ENCODE peak calls at places on chromosomes 12 and 14, in nine cellular contexts. One of them, this sample, is unnamed. For H3K9me3 and H3K4me1, the result is how much of the 10 kb centered on the place peaks cover.

GRCh38 chr12:2833810-2834209 is 1.0 kb downstream of the NRIP2 start:
- DNase-seq in aorta: no peak
- DNase-seq in left ventricle myocardium inferior: no peak
- DNase-seq in neural progenitor cell: no peak
- DNase-seq in PC-3: no peak
- DNase-seq in ovary: no peak
- DNase-seq in heart left ventricle: peak
- DNase-seq in GM23248: no peak
- DNase-seq in left lung: no peak
- DNase-seq in this sample: peak

GRCh38 chr12:54299515-54300266 is 1.1 kb downstream of the NFE2 start:
- DNase-seq in aorta: no peak
- DNase-seq in left ventricle myocardium inferior: no peak
- DNase-seq in neural progenitor cell: no peak
- DNase-seq in PC-3: peak
- DNase-seq in ovary: no peak
- DNase-seq in heart left ventricle: no peak
- DNase-seq in GM23248: peak
- DNase-seq in left lung: no peak
- DNase-seq in this sample: no peak

GRCh38 chr12:108526482-108527234 is 11.6 kb downstream of the FICD start:
- DNase-seq in aorta: no peak
- DNase-seq in left ventricle myocardium inferior: no peak
- DNase-seq in neural progenitor cell: peak
- DNase-seq in PC-3: no peak
- DNase-seq in ovary: no peak
- DNase-seq in heart left ventricle: no peak
- DNase-seq in GM23248: peak
- DNase-seq in left lung: no peak
- DNase-seq in this sample: no peak

GRCh38 chr12:58030566-58031279 is 89.4 kb downstream of the ATP23 start:
- DNase-seq in aorta: no peak
- DNase-seq in left ventricle myocardium inferior: no peak
- DNase-seq in neural progenitor cell: no peak
- DNase-seq in PC-3: peak
- DNase-seq in ovary: no peak
- DNase-seq in heart left ventricle: no peak
- DNase-seq in GM23248: peak
- DNase-seq in left lung: no peak
- DNase-seq in this sample: no peak

GRCh38 chr12:2288001-2288400 is 235.2 kb downstream of the CACNA1C start:
- DNase-seq in aorta: no peak
- DNase-seq in left ventricle myocardium inferior: no peak
- DNase-seq in neural progenitor cell: no peak
- DNase-seq in PC-3: no peak
- DNase-seq in ovary: no peak
- DNase-seq in heart left ventricle: no peak
- DNase-seq in GM23248: peak
- DNase-seq in left lung: no peak
- DNase-seq in this sample: no peak

GRCh38 chr14:57833304-57833703 is 32.6 kb downstream of the SLC35F4 start:
- DNase-seq in aorta: no peak
- DNase-seq in left ventricle myocardium inferior: no peak
- DNase-seq in neural progenitor cell: no peak
- DNase-seq in PC-3: peak
- DNase-seq in ovary: peak
- DNase-seq in heart left ventricle: no peak
- DNase-seq in GM23248: peak
- DNase-seq in left lung: no peak
- DNase-seq in this sample: peak

GRCh38 chr12:82948462-82948861 is 261.8 kb downstream of the TMTC2 start:
- DNase-seq in aorta: no peak
- DNase-seq in left ventricle myocardium inferior: no peak
- DNase-seq in neural progenitor cell: no peak
- DNase-seq in PC-3: no peak
- DNase-seq in ovary: no peak
- DNase-seq in heart left ventricle: no peak
- DNase-seq in GM23248: no peak
- DNase-seq in left lung: no peak
- DNase-seq in this sample: no peak

GRCh38 chr14:95445161-95445560 is 71.3 kb downstream of the SYNE3 start:
- DNase-seq in aorta: no peak
- DNase-seq in left ventricle myocardium inferior: no peak
- DNase-seq in neural progenitor cell: no peak
- DNase-seq in PC-3: peak
- DNase-seq in ovary: no peak
- DNase-seq in heart left ventricle: no peak
- DNase-seq in GM23248: no peak
- DNase-seq in left lung: no peak
- DNase-seq in this sample: no peak

GRCh38 chr14:65243766-65244442 is 141.6 kb upstream of the MAX start:
- DNase-seq in aorta: no peak
- DNase-seq in left ventricle myocardium inferior: no peak
- DNase-seq in neural progenitor cell: no peak
- DNase-seq in PC-3: peak
- DNase-seq in ovary: no peak
- DNase-seq in heart left ventricle: no peak
- DNase-seq in GM23248: peak
- DNase-seq in left lung: no peak
- DNase-seq in this sample: no peak

GRCh38 chr12:50101663-50102062 is 2.1 kb upstream of the GPD1 start:
- DNase-seq in aorta: no peak
- DNase-seq in left ventricle myocardium inferior: no peak
- DNase-seq in neural progenitor cell: peak
- DNase-seq in PC-3: peak
- DNase-seq in ovary: no peak
- DNase-seq in heart left ventricle: no peak
- DNase-seq in GM23248: peak
- DNase-seq in left lung: no peak
- DNase-seq in this sample: no peak

GRCh38 chr12:89529738-89530137 is 3.9 kb upstream of the POC1B start:
- DNase-seq in aorta: no peak
- DNase-seq in left ventricle myocardium inferior: no peak
- DNase-seq in neural progenitor cell: peak
- DNase-seq in PC-3: peak
- DNase-seq in ovary: no peak
- DNase-seq in heart left ventricle: no peak
- DNase-seq in GM23248: peak
- DNase-seq in left lung: no peak
- DNase-seq in this sample: no peak

GRCh38 chr14:99793213-99794155 is at the start of gene EML1:
- DNase-seq in aorta: peak
- DNase-seq in left ventricle myocardium inferior: peak
- DNase-seq in neural progenitor cell: peak
- DNase-seq in PC-3: peak
- DNase-seq in ovary: peak
- DNase-seq in heart left ventricle: peak
- DNase-seq in GM23248: peak
- DNase-seq in left lung: peak
- DNase-seq in this sample: peak

GRCh38 chr14:104527857-104528459 is 51.6 kb upstream of the C14orf180 start:
- DNase-seq in aorta: no peak
- DNase-seq in left ventricle myocardium inferior: no peak
- DNase-seq in neural progenitor cell: no peak
- DNase-seq in PC-3: no peak
- DNase-seq in ovary: no peak
- DNase-seq in heart left ventricle: no peak
- DNase-seq in GM23248: no peak
- DNase-seq in left lung: no peak
- DNase-seq in this sample: no peak

GRCh38 chr14:104530651-104531050 is 48.9 kb upstream of the C14orf180 start:
- DNase-seq in aorta: no peak
- DNase-seq in left ventricle myocardium inferior: no peak
- DNase-seq in neural progenitor cell: no peak
- DNase-seq in PC-3: no peak
- DNase-seq in ovary: no peak
- DNase-seq in heart left ventricle: no peak
- DNase-seq in GM23248: no peak
- DNase-seq in left lung: no peak
- DNase-seq in this sample: no peak

GRCh38 chr14:104531421-104532190 is 48.0 kb upstream of the C14orf180 start:
- DNase-seq in aorta: no peak
- DNase-seq in left ventricle myocardium inferior: no peak
- DNase-seq in neural progenitor cell: no peak
- DNase-seq in PC-3: no peak
- DNase-seq in ovary: no peak
- DNase-seq in heart left ventricle: no peak
- DNase-seq in GM23248: no peak
- DNase-seq in left lung: no peak
- DNase-seq in this sample: no peak

GRCh38 chr14:104526723-104527645 is 52.6 kb upstream of the C14orf180 start:
- DNase-seq in aorta: no peak
- DNase-seq in left ventricle myocardium inferior: no peak
- DNase-seq in neural progenitor cell: no peak
- DNase-seq in PC-3: no peak
- DNase-seq in ovary: no peak
- DNase-seq in heart left ventricle: no peak
- DNase-seq in GM23248: no peak
- DNase-seq in left lung: no peak
- DNase-seq in this sample: no peak

DNA sequence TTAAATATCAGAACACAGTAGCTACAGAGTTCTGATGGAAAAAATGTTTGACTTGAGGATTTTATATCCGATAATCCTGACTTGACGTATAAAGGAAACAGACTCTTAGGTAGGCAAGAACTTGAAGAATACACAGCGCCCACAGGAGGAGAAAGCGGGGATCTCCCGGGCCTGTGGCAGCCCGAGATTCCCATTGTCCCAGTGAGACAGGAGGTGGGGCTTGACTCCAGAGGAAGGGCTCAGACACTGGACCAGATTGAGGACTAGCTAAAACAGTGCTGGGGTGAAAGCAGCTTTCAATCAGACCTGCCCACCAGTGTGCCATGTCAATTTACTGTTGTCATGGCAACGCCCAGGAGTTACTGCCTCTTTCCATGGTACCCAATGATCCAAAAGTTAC is 51.1 kb upstream of the C14orf180 start:
- DNase-seq in aorta: no peak
- DNase-seq in left ventricle myocardium inferior: no peak
- DNase-seq in neural progenitor cell: no peak
- DNase-seq in PC-3: no peak
- DNase-seq in ovary: no peak
- DNase-seq in heart left ventricle: no peak
- DNase-seq in GM23248: no peak
- DNase-seq in left lung: no peak
- DNase-seq in this sample: no peak
- H3K9me3 ChIP-seq in aorta: under half
- H3K9me3 ChIP-seq in left ventricle myocardium inferior: under half
- H3K9me3 ChIP-seq in neural progenitor cell: under half
- H3K9me3 ChIP-seq in PC-3: under half
- H3K9me3 ChIP-seq in ovary: under half
- H3K9me3 ChIP-seq in heart left ventricle: under half
- H3K9me3 ChIP-seq in GM23248: under half
- H3K9me3 ChIP-seq in left lung: under half
- H3K9me3 ChIP-seq in this sample: under half

DNA sequence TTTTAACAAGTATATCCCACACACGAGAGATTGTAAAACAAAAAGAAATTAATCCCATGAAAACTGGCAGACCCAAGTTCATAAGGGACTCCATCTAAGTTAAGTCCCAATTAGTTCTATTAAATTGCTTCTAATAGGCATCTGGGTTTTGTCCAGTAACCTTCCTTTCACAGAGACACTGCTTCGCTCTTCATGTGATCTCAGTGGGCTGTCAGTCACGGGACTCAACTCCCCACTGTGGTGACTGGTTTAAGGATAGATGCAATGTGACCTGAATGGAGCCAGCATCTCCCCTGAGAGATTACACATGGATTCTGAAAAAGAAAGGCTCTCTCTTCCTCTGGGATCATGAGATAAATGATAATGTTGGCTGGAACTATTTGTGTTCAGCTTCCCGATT is 96.4 kb downstream of the GAS2L3 start:
- DNase-seq in aorta: no peak
- DNase-seq in left ventricle myocardium inferior: no peak
- DNase-seq in neural progenitor cell: no peak
- DNase-seq in PC-3: no peak
- DNase-seq in ovary: no peak
- DNase-seq in heart left ventricle: no peak
- DNase-seq in GM23248: no peak
- DNase-seq in left lung: no peak
- DNase-seq in this sample: no peak
- H3K27ac ChIP-seq in aorta: no peak
- H3K27ac ChIP-seq in left ventricle myocardium inferior: no peak
- H3K27ac ChIP-seq in neural progenitor cell: no peak
- H3K27ac ChIP-seq in PC-3: no peak
- H3K27ac ChIP-seq in ovary: no peak
- H3K27ac ChIP-seq in heart left ventricle: no peak
- H3K27ac ChIP-seq in GM23248: no peak
- H3K27ac ChIP-seq in left lung: no peak
- H3K27ac ChIP-seq in this sample: no peak

GRCh38 chr12:19230896-19231295 is 101.4 kb downstream of the PLEKHA5 start:
- DNase-seq in aorta: no peak
- DNase-seq in left ventricle myocardium inferior: no peak
- DNase-seq in neural progenitor cell: no peak
- DNase-seq in PC-3: no peak
- DNase-seq in ovary: no peak
- DNase-seq in heart left ventricle: no peak
- DNase-seq in GM23248: no peak
- DNase-seq in left lung: no peak
- DNase-seq in this sample: no peak
- H3K4me1 ChIP-seq in aorta: under half
- H3K4me1 ChIP-seq in left ventricle myocardium inferior: half or more
- H3K4me1 ChIP-seq in neural progenitor cell: under half
- H3K4me1 ChIP-seq in PC-3: under half
- H3K4me1 ChIP-seq in ovary: under half
- H3K4me1 ChIP-seq in heart left ventricle: under half
- H3K4me1 ChIP-seq in GM23248: under half
- H3K4me1 ChIP-seq in left lung: under half
- H3K4me1 ChIP-seq in this sample: under half

GRCh38 chr12:133061954-133062353 is 18.8 kb upstream of the ZNF140 start:
- DNase-seq in aorta: no peak
- DNase-seq in left ventricle myocardium inferior: no peak
- DNase-seq in neural progenitor cell: no peak
- DNase-seq in PC-3: no peak
- DNase-seq in ovary: no peak
- DNase-seq in heart left ventricle: no peak
- DNase-seq in GM23248: no peak
- DNase-seq in left lung: no peak
- DNase-seq in this sample: no peak

GRCh38 chr12:133058203-133059125 is 21.2 kb downstream of the ZNF84 start:
- DNase-seq in aorta: no peak
- DNase-seq in left ventricle myocardium inferior: no peak
- DNase-seq in neural progenitor cell: no peak
- DNase-seq in PC-3: peak
- DNase-seq in ovary: no peak
- DNase-seq in heart left ventricle: no peak
- DNase-seq in GM23248: peak
- DNase-seq in left lung: no peak
- DNase-seq in this sample: no peak

DNA sequence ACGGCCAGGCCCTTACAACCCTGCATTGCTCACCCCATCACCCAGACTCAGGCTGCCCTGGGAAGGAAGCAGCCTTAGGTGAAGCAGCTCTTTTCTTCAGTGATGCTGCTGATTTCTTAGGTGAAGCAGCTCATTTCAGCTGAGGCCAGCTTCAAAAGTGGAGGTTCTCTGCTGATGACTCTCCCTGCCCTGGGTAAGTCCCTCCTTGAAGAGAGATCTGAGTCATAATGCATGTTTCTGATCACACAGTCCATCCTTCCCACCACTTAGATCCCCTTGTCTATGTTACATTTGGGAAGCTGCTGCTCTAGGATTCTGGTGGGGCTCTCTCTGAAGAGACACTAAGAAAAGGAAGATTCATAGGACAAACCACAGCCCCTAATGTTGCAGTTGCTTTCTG is 17.2 kb upstream of the ZNF140 start:
- DNase-seq in aorta: no peak
- DNase-seq in left ventricle myocardium inferior: no peak
- DNase-seq in neural progenitor cell: no peak
- DNase-seq in PC-3: no peak
- DNase-seq in ovary: no peak
- DNase-seq in heart left ventricle: no peak
- DNase-seq in GM23248: no peak
- DNase-seq in left lung: no peak
- DNase-seq in this sample: no peak
- H3K9me3 ChIP-seq in aorta: under half
- H3K9me3 ChIP-seq in left ventricle myocardium inferior: half or more
- H3K9me3 ChIP-seq in neural progenitor cell: half or more
- H3K9me3 ChIP-seq in PC-3: half or more
- H3K9me3 ChIP-seq in ovary: under half
- H3K9me3 ChIP-seq in heart left ventricle: half or more
- H3K9me3 ChIP-seq in GM23248: under half
- H3K9me3 ChIP-seq in left lung: half or more
- H3K9me3 ChIP-seq in this sample: under half